ENCODE peak calls at places on chromosomes 2 and 18, in nine cellular contexts. One of them, this sample, is unnamed.

GRCh38 chr2:238866656-238867277 is 18.9 kb downstream of the TWIST2 start:
- DNase-seq in endothelial cell: no peak
- DNase-seq in fibroblast of the aortic adventitia: no peak
- DNase-seq in CD4-positive, alpha-beta T cell: no peak
- DNase-seq in AG10803: no peak
- DNase-seq in endodermal cell: peak; percentile 49
- DNase-seq in left lung: no peak
- DNase-seq in tibial artery: peak; percentile 61
- DNase-seq in AG09309: no peak
- DNase-seq in this sample: no peak

GRCh38 chr2:230885467-230886130 is 20.9 kb downstream of the ITM2C start:
- DNase-seq in endothelial cell: no peak
- DNase-seq in fibroblast of the aortic adventitia: peak; percentile 46
- DNase-seq in CD4-positive, alpha-beta T cell: no peak
- DNase-seq in AG10803: no peak
- DNase-seq in endodermal cell: peak; percentile 73
- DNase-seq in left lung: no peak
- DNase-seq in tibial artery: no peak
- DNase-seq in AG09309: no peak
- DNase-seq in this sample: no peak

GRCh38 chr2:80304522-80304878 is at the start of gene LRRTM1:
- DNase-seq in endothelial cell: peak; percentile 41
- DNase-seq in fibroblast of the aortic adventitia: no peak
- DNase-seq in CD4-positive, alpha-beta T cell: no peak
- DNase-seq in AG10803: no peak
- DNase-seq in endodermal cell: peak; percentile 80
- DNase-seq in left lung: no peak
- DNase-seq in tibial artery: no peak
- DNase-seq in AG09309: no peak
- DNase-seq in this sample: no peak

GRCh38 chr18:9081940-9082339 is 20.6 kb upstream of the NDUFV2 start:
- DNase-seq in endothelial cell: no peak
- DNase-seq in fibroblast of the aortic adventitia: no peak
- DNase-seq in CD4-positive, alpha-beta T cell: no peak
- DNase-seq in AG10803: no peak
- DNase-seq in endodermal cell: no peak
- DNase-seq in left lung: no peak
- DNase-seq in tibial artery: no peak
- DNase-seq in AG09309: no peak
- DNase-seq in this sample: no peak

GRCh38 chr2:234453216-234453615 is 43.7 kb downstream of the ARL4C start:
- DNase-seq in endothelial cell: no peak
- DNase-seq in fibroblast of the aortic adventitia: no peak
- DNase-seq in CD4-positive, alpha-beta T cell: no peak
- DNase-seq in AG10803: no peak
- DNase-seq in endodermal cell: no peak
- DNase-seq in left lung: no peak
- DNase-seq in tibial artery: no peak
- DNase-seq in AG09309: no peak
- DNase-seq in this sample: no peak

GRCh38 chr2:54176577-54176976 is 61.2 kb downstream of the ACYP2 start:
- DNase-seq in endothelial cell: peak; percentile 63
- DNase-seq in fibroblast of the aortic adventitia: peak; percentile 66
- DNase-seq in CD4-positive, alpha-beta T cell: no peak
- DNase-seq in AG10803: peak; percentile 58
- DNase-seq in endodermal cell: peak; percentile 87
- DNase-seq in left lung: peak; percentile 43
- DNase-seq in tibial artery: no peak
- DNase-seq in AG09309: peak; percentile 14
- DNase-seq in this sample: no peak

GRCh38 chr2:174076040-174076439 is 110.9 kb upstream of the SP3 start:
- DNase-seq in endothelial cell: no peak
- DNase-seq in fibroblast of the aortic adventitia: no peak
- DNase-seq in CD4-positive, alpha-beta T cell: no peak
- DNase-seq in AG10803: peak; percentile 9
- DNase-seq in endodermal cell: no peak
- DNase-seq in left lung: no peak
- DNase-seq in tibial artery: no peak
- DNase-seq in AG09309: no peak
- DNase-seq in this sample: no peak

GRCh38 chr2:5391361-5391760 is 300.8 kb upstream of the SOX11 start:
- DNase-seq in endothelial cell: no peak
- DNase-seq in fibroblast of the aortic adventitia: no peak
- DNase-seq in CD4-positive, alpha-beta T cell: no peak
- DNase-seq in AG10803: no peak
- DNase-seq in endodermal cell: no peak
- DNase-seq in left lung: no peak
- DNase-seq in tibial artery: no peak
- DNase-seq in AG09309: no peak
- DNase-seq in this sample: no peak

GRCh38 chr2:175432021-175432420 is 250.5 kb upstream of the ATP5MC3 start:
- DNase-seq in endothelial cell: no peak
- DNase-seq in fibroblast of the aortic adventitia: no peak
- DNase-seq in CD4-positive, alpha-beta T cell: no peak
- DNase-seq in AG10803: no peak
- DNase-seq in endodermal cell: no peak
- DNase-seq in left lung: no peak
- DNase-seq in tibial artery: no peak
- DNase-seq in AG09309: no peak
- DNase-seq in this sample: no peak

GRCh38 chr2:98453531-98453930 is 8.9 kb downstream of the INPP4A start:
- DNase-seq in endothelial cell: no peak
- DNase-seq in fibroblast of the aortic adventitia: no peak
- DNase-seq in CD4-positive, alpha-beta T cell: no peak
- DNase-seq in AG10803: no peak
- DNase-seq in endodermal cell: peak; percentile 43
- DNase-seq in left lung: no peak
- DNase-seq in tibial artery: no peak
- DNase-seq in AG09309: no peak
- DNase-seq in this sample: no peak

GRCh38 chr2:101699939-101700442 is 2.5 kb downstream of the MAP4K4 start:
- DNase-seq in endothelial cell: no peak
- DNase-seq in fibroblast of the aortic adventitia: peak; percentile 68
- DNase-seq in CD4-positive, alpha-beta T cell: no peak
- DNase-seq in AG10803: peak; percentile 42
- DNase-seq in endodermal cell: no peak
- DNase-seq in left lung: no peak
- DNase-seq in tibial artery: no peak
- DNase-seq in AG09309: no peak
- DNase-seq in this sample: no peak

GRCh38 chr2:147327636-147328035 is 517.2 kb upstream of the ACVR2A start:
- DNase-seq in endothelial cell: no peak
- DNase-seq in fibroblast of the aortic adventitia: peak; percentile 14
- DNase-seq in CD4-positive, alpha-beta T cell: no peak
- DNase-seq in AG10803: peak; percentile 19
- DNase-seq in endodermal cell: no peak
- DNase-seq in left lung: no peak
- DNase-seq in tibial artery: no peak
- DNase-seq in AG09309: no peak
- DNase-seq in this sample: no peak

GRCh38 chr2:11949732-11950503 is 203.5 kb downstream of the LPIN1 start:
- DNase-seq in endothelial cell: no peak
- DNase-seq in fibroblast of the aortic adventitia: no peak
- DNase-seq in CD4-positive, alpha-beta T cell: no peak
- DNase-seq in AG10803: peak; percentile 65
- DNase-seq in endodermal cell: no peak
- DNase-seq in left lung: no peak
- DNase-seq in tibial artery: no peak
- DNase-seq in AG09309: no peak
- DNase-seq in this sample: no peak

GRCh38 chr18:62506495-62507143 is 16.2 kb upstream of the ZCCHC2 start:
- DNase-seq in endothelial cell: no peak
- DNase-seq in fibroblast of the aortic adventitia: no peak
- DNase-seq in CD4-positive, alpha-beta T cell: no peak
- DNase-seq in AG10803: no peak
- DNase-seq in endodermal cell: no peak
- DNase-seq in left lung: no peak
- DNase-seq in tibial artery: no peak
- DNase-seq in AG09309: no peak
- DNase-seq in this sample: no peak

DNA sequence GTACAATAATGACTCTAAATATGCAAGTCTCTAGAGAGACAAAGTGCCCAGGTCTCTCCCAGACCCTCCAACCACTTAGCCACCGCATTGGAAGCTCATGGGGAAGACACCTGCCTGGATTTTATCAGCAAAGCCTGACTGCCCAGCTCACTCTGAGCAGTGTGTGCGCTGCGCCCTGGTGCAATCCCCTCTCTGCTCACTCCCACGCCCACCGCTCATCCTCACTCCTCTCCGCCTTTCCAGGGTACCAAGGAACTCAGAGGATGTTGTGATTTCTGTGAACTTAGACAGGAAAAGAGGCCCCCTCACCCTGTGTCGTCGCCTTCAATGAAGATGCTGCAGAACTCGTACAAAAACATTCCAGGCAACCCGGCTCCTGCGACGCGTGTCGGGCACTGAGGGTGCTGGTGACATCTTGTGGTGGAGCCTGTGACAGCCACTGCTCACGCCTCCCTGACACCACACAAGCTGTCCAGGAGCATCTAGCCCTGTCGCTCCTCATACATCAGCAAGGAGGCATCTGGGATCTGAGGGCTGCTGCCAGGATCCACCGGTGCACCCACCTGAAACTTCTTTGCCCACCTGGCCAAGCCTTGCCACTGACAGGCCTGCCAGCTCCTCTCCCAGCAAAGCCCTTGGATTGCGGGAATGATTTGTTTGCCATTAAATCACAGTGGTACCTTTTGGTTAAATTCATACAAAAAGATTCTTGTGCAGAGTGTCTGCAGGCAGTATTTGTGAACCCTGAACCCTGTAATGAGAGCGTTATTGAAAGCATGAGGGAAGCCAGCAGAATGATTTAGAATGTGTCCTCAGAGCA is 220.4 kb downstream of the ZNF516 start:
- DNase-seq in endothelial cell: peak; percentile 45
- DNase-seq in fibroblast of the aortic adventitia: no peak
- DNase-seq in CD4-positive, alpha-beta T cell: no peak
- DNase-seq in AG10803: peak; percentile 5
- DNase-seq in endodermal cell: peak; percentile 87
- DNase-seq in left lung: no peak
- DNase-seq in tibial artery: no peak
- DNase-seq in AG09309: no peak
- DNase-seq in this sample: no peak
- TF ChIP-seq CTCF in endothelial cell: no peak
- TF ChIP-seq CTCF in fibroblast of the aortic adventitia: no peak
- TF ChIP-seq CTCF in CD4-positive, alpha-beta T cell: no peak
- TF ChIP-seq CTCF in AG10803: peak; percentile 27
- TF ChIP-seq CTCF in endodermal cell: peak; percentile 75
- TF ChIP-seq CTCF in left lung: no peak
- TF ChIP-seq CTCF in tibial artery: peak; percentile 48
- TF ChIP-seq CTCF in AG09309: no peak
- TF ChIP-seq CTCF in this sample: no peak

GRCh38 chr2:176553685-176554106 is 284.5 kb downstream of the MTX2 start:
- DNase-seq in endothelial cell: peak; percentile 26
- DNase-seq in fibroblast of the aortic adventitia: peak; percentile 55
- DNase-seq in CD4-positive, alpha-beta T cell: peak; percentile 14
- DNase-seq in AG10803: peak; percentile 72
- DNase-seq in endodermal cell: peak; percentile 78
- DNase-seq in left lung: peak; percentile 54
- DNase-seq in tibial artery: peak; percentile 73
- DNase-seq in AG09309: no peak
- DNase-seq in this sample: peak; percentile 68
- TF ChIP-seq CTCF in endothelial cell: no peak
- TF ChIP-seq CTCF in fibroblast of the aortic adventitia: no peak
- TF ChIP-seq CTCF in CD4-positive, alpha-beta T cell: no peak
- TF ChIP-seq CTCF in AG10803: peak; percentile 48
- TF ChIP-seq CTCF in endodermal cell: no peak
- TF ChIP-seq CTCF in left lung: no peak
- TF ChIP-seq CTCF in tibial artery: no peak
- TF ChIP-seq CTCF in AG09309: peak; percentile 27
- TF ChIP-seq CTCF in this sample: no peak

GRCh38 chr2:240450532-240451107 is 15.2 kb downstream of the GPC1 start:
- DNase-seq in endothelial cell: no peak
- DNase-seq in fibroblast of the aortic adventitia: no peak
- DNase-seq in CD4-positive, alpha-beta T cell: no peak
- DNase-seq in AG10803: no peak
- DNase-seq in endodermal cell: no peak
- DNase-seq in left lung: no peak
- DNase-seq in tibial artery: no peak
- DNase-seq in AG09309: no peak
- DNase-seq in this sample: no peak

GRCh38 chr2:240452471-240453256 is 17.2 kb downstream of the GPC1 start:
- DNase-seq in endothelial cell: peak; percentile 54
- DNase-seq in fibroblast of the aortic adventitia: peak; percentile 22
- DNase-seq in CD4-positive, alpha-beta T cell: no peak
- DNase-seq in AG10803: peak; percentile 36
- DNase-seq in endodermal cell: peak; percentile 89
- DNase-seq in left lung: peak; percentile 73
- DNase-seq in tibial artery: no peak
- DNase-seq in AG09309: no peak
- DNase-seq in this sample: peak; percentile 81

GRCh38 chr2:240453461-240454030 is 18.1 kb downstream of the GPC1 start:
- DNase-seq in endothelial cell: no peak
- DNase-seq in fibroblast of the aortic adventitia: no peak
- DNase-seq in CD4-positive, alpha-beta T cell: no peak
- DNase-seq in AG10803: no peak
- DNase-seq in endodermal cell: no peak
- DNase-seq in left lung: no peak
- DNase-seq in tibial artery: no peak
- DNase-seq in AG09309: no peak
- DNase-seq in this sample: no peak

GRCh38 chr2:240451108-240451611 is 15.7 kb downstream of the GPC1 start:
- DNase-seq in endothelial cell: no peak
- DNase-seq in fibroblast of the aortic adventitia: no peak
- DNase-seq in CD4-positive, alpha-beta T cell: no peak
- DNase-seq in AG10803: no peak
- DNase-seq in endodermal cell: no peak
- DNase-seq in left lung: no peak
- DNase-seq in tibial artery: no peak
- DNase-seq in AG09309: no peak
- DNase-seq in this sample: no peak

GRCh38 chr2:240451791-240452470 is 16.5 kb downstream of the GPC1 start:
- DNase-seq in endothelial cell: no peak
- DNase-seq in fibroblast of the aortic adventitia: no peak
- DNase-seq in CD4-positive, alpha-beta T cell: no peak
- DNase-seq in AG10803: no peak
- DNase-seq in endodermal cell: no peak
- DNase-seq in left lung: no peak
- DNase-seq in tibial artery: no peak
- DNase-seq in AG09309: no peak
- DNase-seq in this sample: no peak
- TF ChIP-seq CTCF in endothelial cell: no peak
- TF ChIP-seq CTCF in fibroblast of the aortic adventitia: no peak
- TF ChIP-seq CTCF in CD4-positive, alpha-beta T cell: no peak
- TF ChIP-seq CTCF in AG10803: no peak
- TF ChIP-seq CTCF in endodermal cell: no peak
- TF ChIP-seq CTCF in left lung: no peak
- TF ChIP-seq CTCF in tibial artery: no peak
- TF ChIP-seq CTCF in AG09309: no peak
- TF ChIP-seq CTCF in this sample: no peak

DNA sequence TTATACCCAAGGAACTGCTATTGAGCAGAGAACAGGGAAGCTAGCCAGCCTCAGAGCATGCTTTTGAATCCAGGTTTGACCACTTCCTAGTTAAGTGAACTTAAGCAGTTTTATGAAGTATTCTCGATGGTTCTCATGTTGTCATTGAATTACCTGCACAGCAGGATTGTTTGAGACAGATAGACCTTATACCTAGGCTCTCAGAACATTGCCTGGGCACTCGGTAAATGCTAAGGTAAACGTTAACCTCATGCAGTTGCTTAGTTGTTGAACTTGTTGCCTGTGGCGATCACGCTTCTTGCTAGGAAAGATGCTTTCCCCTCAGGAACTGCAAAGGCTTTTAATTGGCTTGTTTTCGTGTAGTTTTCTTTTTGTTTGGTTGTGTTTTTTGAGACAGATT is 34.0 kb upstream of the CHMP1B start:
- DNase-seq in endothelial cell: no peak
- DNase-seq in fibroblast of the aortic adventitia: no peak
- DNase-seq in CD4-positive, alpha-beta T cell: no peak
- DNase-seq in AG10803: no peak
- DNase-seq in endodermal cell: no peak
- DNase-seq in left lung: no peak
- DNase-seq in tibial artery: no peak
- DNase-seq in AG09309: no peak
- DNase-seq in this sample: no peak
- TF ChIP-seq CTCF in endothelial cell: no peak
- TF ChIP-seq CTCF in fibroblast of the aortic adventitia: no peak
- TF ChIP-seq CTCF in CD4-positive, alpha-beta T cell: no peak
- TF ChIP-seq CTCF in AG10803: no peak
- TF ChIP-seq CTCF in endodermal cell: no peak
- TF ChIP-seq CTCF in left lung: no peak
- TF ChIP-seq CTCF in tibial artery: no peak
- TF ChIP-seq CTCF in AG09309: no peak
- TF ChIP-seq CTCF in this sample: no peak